ENCODE peak calls at places on chromosomes 7 and 10, in nine cellular contexts. L is foreskin fibroblast; P is Calu3; M is stimulated activated CD4-positive, alpha-beta T cell treated with anti-CD3 and anti-CD28 coated beads, Interleukin-1b, Interleukin-23, amount 100 ng/mL, for 1 hour; A is activated naive CD4-positive, alpha-beta T cell; B is glutamatergic neuron; Q is amniotic stem cell; D is stimulated activated CD8-positive, alpha-beta memory T cell treated with anti-CD3 and anti-CD28 coated beads, Interleukin-4, amount 100 ng/mL, for 1 hour; K is NCI-H774. G is an unnamed sample.
A peak's percentile ranks its signal among the peaks of the same experiment; 100 is the strongest.

GRCh38 chr7:90892213-90892612 is 296.1 kb downstream of the CDK14 start:
- DNase-seq in D (no peak), K (no peak), A (no peak), L (no peak), M (no peak), B (no peak), Q (no peak), P (no peak), G (no peak)

GRCh38 chr10:37520488-37520887 is 336.9 kb downstream of the ZNF248 start:
- DNase-seq in K (no peak), L (no peak), M (no peak), B (no peak), D (no peak), P (no peak), A (no peak), Q (no peak), G (no peak)

GRCh38 chr7:111639894-111640293 is 77.6 kb upstream of the IMMP2L start:
- DNase-seq in B (no peak), P (no peak), Q (no peak), M (no peak), A (no peak), D (no peak), L (peak; percentile 21), K (no peak), G (no peak)

GRCh38 chr10:54585572-54585971 is 215.5 kb downstream of the PCDH15 start:
- DNase-seq in A (no peak), L (no peak), D (no peak), P (peak; percentile 1), M (no peak), Q (no peak), B (no peak), K (no peak), G (no peak)

GRCh38 chr7:128849804-128850490 is 12.7 kb upstream of the ATP6V1F start:
- DNase-seq in L (no peak), Q (no peak), D (no peak), B (no peak), P (peak; percentile 14), A (no peak), K (no peak), M (no peak), G (no peak)

GRCh38 chr10:48287417-48288391 is 13.2 kb upstream of the FRMPD2 start:
- DNase-seq in L (no peak), B (no peak), Q (no peak), K (no peak), D (no peak), M (no peak), P (peak; percentile 10), A (no peak), G (no peak)

GRCh38 chr7:98881561-98882315 is 3.4 kb downstream of the TRRAP start:
- DNase-seq in B (no peak), D (no peak), P (no peak), Q (no peak), L (no peak), A (no peak), M (no peak), K (no peak), G (no peak)

GRCh38 chr7:117283371-117283770 is 39.5 kb downstream of the WNT2 start:
- DNase-seq in Q (peak; percentile 4), P (no peak), D (no peak), M (no peak), A (no peak), K (no peak), B (no peak), L (peak; percentile 90), G (peak; percentile 53)

GRCh38 chr7:122407195-122407594 is 102.6 kb upstream of the FEZF1 start:
- DNase-seq in B (no peak), M (no peak), P (no peak), L (no peak), Q (no peak), D (no peak), A (no peak), K (no peak), G (no peak)

GRCh38 chr10:103930449-103930848 is 12.5 kb upstream of the STN1 start:
- DNase-seq in K (no peak), L (no peak), B (no peak), P (no peak), A (no peak), M (no peak), D (no peak), Q (no peak), G (no peak)

GRCh38 chr7:85205754-85206153 is 18.9 kb upstream of the SEMA3D start:
- DNase-seq in K (no peak), D (no peak), M (no peak), B (no peak), L (peak; percentile 22), P (no peak), Q (no peak), A (no peak), G (no peak)

GRCh38 chr7:107069457-107069856 is 25.0 kb downstream of the PRKAR2B start:
- DNase-seq in L (no peak), M (no peak), B (peak; percentile 34), K (no peak), A (no peak), D (no peak), Q (no peak), P (no peak), G (no peak)

GRCh38 chr7:32078824-32079223 is 8.6 kb upstream of the PDE1C start:
- DNase-seq in L (no peak), D (no peak), M (no peak), P (no peak), Q (no peak), B (no peak), K (no peak), A (no peak), G (no peak)

GRCh38 chr10:59016043-59016442 is 160.4 kb upstream of the PHYHIPL start:
- DNase-seq in A (no peak), P (no peak), Q (no peak), K (no peak), L (no peak), B (no peak), D (no peak), M (no peak), G (no peak)

GRCh38 chr10:109889867-109890266 is 33.4 kb downstream of the XPNPEP1 start:
- DNase-seq in A (no peak), Q (no peak), P (no peak), M (no peak), D (no peak), K (no peak), L (peak; percentile 66), B (no peak), G (no peak)

GRCh38 chr7:112080974-112081373 is 125.2 kb downstream of the DOCK4 start:
- DNase-seq in K (no peak), M (no peak), P (no peak), A (no peak), D (no peak), B (no peak), Q (no peak), L (no peak), G (no peak)

GRCh38 chr10:87658383-87658795 is 1.3 kb upstream of the PAPSS2 start:
- DNase-seq in Q (no peak), P (no peak), K (no peak), L (no peak), D (no peak), B (no peak), M (no peak), A (no peak), G (no peak)

GRCh38 chr10:45509491-45509890 is 135.5 kb downstream of the ALOX5 start:
- DNase-seq in K (no peak), L (no peak), A (no peak), P (no peak), D (no peak), M (no peak), Q (no peak), B (no peak), G (no peak)

GRCh38 chr10:70481831-70482530 is 3.4 kb downstream of the PALD1 start:
- DNase-seq in A (no peak), K (no peak), M (no peak), Q (no peak), D (no peak), L (no peak), P (no peak), B (no peak), G (no peak)

GRCh38 chr7:85554294-85554877 is 367.5 kb upstream of the SEMA3D start:
- DNase-seq in L (peak; percentile 61), A (no peak), B (no peak), D (no peak), K (peak; percentile 72), Q (peak; percentile 23), P (peak; percentile 34), M (no peak), G (peak; percentile 8)

GRCh38 chr7:100016209-100016901 is 959 bp downstream of the ZKSCAN1 start:
- DNase-seq in A (no peak), M (no peak), K (no peak), Q (no peak), D (no peak), B (no peak), P (no peak), L (no peak), G (no peak)

GRCh38 chr7:113128028-113128427 is 9.7 kb upstream of the SMIM30 start:
- DNase-seq in Q (no peak), L (no peak), M (no peak), P (no peak), A (no peak), K (no peak), D (no peak), B (no peak), G (no peak)

GRCh38 chr10:102280397-102281015 is 35.2 kb downstream of the GBF1 start:
- DNase-seq in D (no peak), A (no peak), P (no peak), L (no peak), K (peak; percentile 1), M (no peak), B (peak; percentile 41), Q (no peak), G (no peak)

GRCh38 chr10:77282163-77282562 is 355.4 kb downstream of the KCNMA1 start:
- DNase-seq in B (no peak), A (no peak), L (no peak), D (no peak), P (no peak), M (no peak), K (no peak), Q (no peak), G (no peak)

GRCh38 chr10:93198401-93199175 is 124.9 kb downstream of the CYP26A1 start:
- DNase-seq in K (no peak), Q (no peak), L (peak; percentile 22), B (no peak), D (no peak), P (no peak), A (no peak), M (no peak), G (no peak)

GRCh38 chr7:153588596-153588995 is 463.6 kb upstream of the DPP6 start:
- DNase-seq in A (no peak), K (no peak), P (no peak), M (no peak), B (no peak), L (no peak), Q (no peak), D (no peak), G (no peak)